ENCODE peak calls at places on chromosomes 6 and 20, in nine cellular contexts. U is HAP-1, N is mucosa of descending colon, H is IMR-90, L is Karpas-422, D is PC-3, T is tibial artery, W is K562, M is MM.1S. O is an unnamed sample.

GRCh38 chr6:116139917-116140316 is 14.0 kb upstream of the COL10A1 start:
- DNase-seq in U (no peak), N (no peak), H (no peak), L (no peak), D (peak), T (no peak), W (no peak), M (no peak), O (no peak)

GRCh38 chr6:32318501-32318900 is 53.2 kb downstream of the TSBP1 start:
- DNase-seq in U (peak), N (no peak), H (no peak), L (no peak), D (no peak), T (no peak), W (no peak), M (no peak), O (no peak)

GRCh38 chr6:34513628-34514027 is 42.5 kb downstream of the SPDEF start:
- DNase-seq in U (peak), N (no peak), H (no peak), L (no peak), D (no peak), T (no peak), W (peak), M (no peak), O (no peak)

GRCh38 chr6:150894935-150895686 is 29.6 kb downstream of the MTHFD1L start:
- DNase-seq in U (peak), N (no peak), H (peak), L (no peak), D (peak), T (no peak), W (peak), M (peak), O (peak)

GRCh38 chr6:15907914-15908518 is 220.9 kb upstream of the MYLIP start:
- DNase-seq in U (no peak), N (no peak), H (no peak), L (no peak), D (peak), T (no peak), W (peak), M (no peak), O (no peak)

GRCh38 chr6:150492507-150492906 is 107.2 kb upstream of the PLEKHG1 start:
- DNase-seq in U (peak), N (no peak), H (no peak), L (peak), D (peak), T (no peak), W (peak), M (no peak), O (no peak)

GRCh38 chr6:98824163-98824906 is 10.0 kb upstream of the POU3F2 start:
- DNase-seq in U (peak), N (no peak), H (no peak), L (no peak), D (no peak), T (no peak), W (no peak), M (no peak), O (peak)

GRCh38 chr6:130076512-130076911 is 58.1 kb downstream of the L3MBTL3 start:
- DNase-seq in U (no peak), N (no peak), H (peak), L (peak), D (peak), T (no peak), W (no peak), M (no peak), O (no peak)

GRCh38 chr20:49579874-49580817 is 12.2 kb upstream of the PTGIS start:
- DNase-seq in U (no peak), N (no peak), H (peak), L (no peak), D (peak), T (peak), W (no peak), M (no peak), O (no peak)

GRCh38 chr6:3831741-3832530 is 17.2 kb upstream of the FAM50B start:
- DNase-seq in U (no peak), N (no peak), H (no peak), L (no peak), D (no peak), T (no peak), W (no peak), M (no peak), O (no peak)

GRCh38 chr6:73263570-73263909 is 544 bp upstream of the KHDC1 start:
- DNase-seq in U (no peak), N (no peak), H (no peak), L (peak), D (no peak), T (no peak), W (no peak), M (no peak), O (no peak)

GRCh38 chr20:3374296-3374695 is 33.2 kb downstream of the DNAAF9 start:
- DNase-seq in U (no peak), N (no peak), H (no peak), L (no peak), D (no peak), T (no peak), W (no peak), M (no peak), O (no peak)

GRCh38 chr6:83735461-83735860 is 26.6 kb upstream of the SNAP91 start:
- DNase-seq in U (no peak), N (no peak), H (no peak), L (no peak), D (no peak), T (no peak), W (no peak), M (no peak), O (no peak)

GRCh38 chr6:134002821-134003220 is 49.6 kb downstream of the SLC2A12 start:
- DNase-seq in U (no peak), N (no peak), H (peak), L (no peak), D (no peak), T (no peak), W (no peak), M (peak), O (no peak)

GRCh38 chr6:170025341-170026271 is 265.3 kb downstream of the DLL1 start:
- DNase-seq in U (no peak), N (no peak), H (no peak), L (no peak), D (no peak), T (no peak), W (no peak), M (no peak), O (no peak)

GRCh38 chr6:12065321-12066140 is 53.4 kb downstream of the HIVEP1 start:
- DNase-seq in U (no peak), N (no peak), H (no peak), L (peak), D (no peak), T (no peak), W (no peak), M (no peak), O (no peak)

GRCh38 chr6:39426057-39426592 is 103.6 kb upstream of the KCNK16 start:
- DNase-seq in U (peak), N (no peak), H (peak), L (no peak), D (peak), T (no peak), W (no peak), M (no peak), O (no peak)

GRCh38 chr20:23358563-23358906 is 3.4 kb upstream of the GZF1 start:
- DNase-seq in U (no peak), N (no peak), H (no peak), L (no peak), D (no peak), T (no peak), W (no peak), M (no peak), O (no peak)

GRCh38 chr6:34912715-34913464 is 23.8 kb downstream of the ANKS1A start:
- DNase-seq in U (no peak), N (no peak), H (peak), L (no peak), D (peak), T (no peak), W (no peak), M (peak), O (peak)

GRCh38 chr6:15987569-15987968 is 141.3 kb upstream of the MYLIP start:
- DNase-seq in U (peak), N (no peak), H (peak), L (no peak), D (peak), T (no peak), W (peak), M (no peak), O (no peak)

GRCh38 chr6:147787407-147787806 is 278.9 kb downstream of the SAMD5 start:
- DNase-seq in U (no peak), N (no peak), H (no peak), L (no peak), D (peak), T (no peak), W (no peak), M (no peak), O (no peak)

GRCh38 chr20:42308980-42309524 is 690.9 kb upstream of the CHD6 start:
- DNase-seq in U (no peak), N (no peak), H (no peak), L (peak), D (no peak), T (no peak), W (no peak), M (no peak), O (no peak)

GRCh38 chr6:163391983-163392382 is 22.5 kb upstream of the QKI start:
- DNase-seq in U (no peak), N (no peak), H (no peak), L (no peak), D (peak), T (no peak), W (no peak), M (no peak), O (no peak)

GRCh38 chr20:12640255-12640654 is 368.5 kb upstream of the SPTLC3 start:
- DNase-seq in U (no peak), N (no peak), H (no peak), L (no peak), D (no peak), T (no peak), W (no peak), M (no peak), O (no peak)

GRCh38 chr6:30091577-30092381 is 16.2 kb upstream of the RNF39 start:
- DNase-seq in U (no peak), N (peak), H (peak), L (no peak), D (peak), T (no peak), W (no peak), M (no peak), O (no peak)

GRCh38 chr6:54285595-54285994 is 22.6 kb upstream of the TINAG start:
- DNase-seq in U (no peak), N (no peak), H (no peak), L (no peak), D (no peak), T (no peak), W (no peak), M (no peak), O (no peak)

GRCh38 chr6:139944976-139945375 is 570.5 kb upstream of the CITED2 start:
- DNase-seq in U (no peak), N (no peak), H (no peak), L (no peak), D (peak), T (no peak), W (no peak), M (no peak), O (no peak)

GRCh38 chr6:139941826-139942225 is 567.4 kb upstream of the CITED2 start:
- DNase-seq in U (no peak), N (no peak), H (no peak), L (no peak), D (no peak), T (no peak), W (no peak), M (no peak), O (no peak)

GRCh38 chr6:139942333-139942732 is 567.9 kb upstream of the CITED2 start:
- DNase-seq in U (no peak), N (no peak), H (no peak), L (no peak), D (no peak), T (no peak), W (no peak), M (no peak), O (no peak)

GRCh38 chr6:139944131-139944530 is 569.7 kb upstream of the CITED2 start:
- DNase-seq in U (no peak), N (no peak), H (no peak), L (no peak), D (no peak), T (no peak), W (no peak), M (no peak), O (no peak)

DNA sequence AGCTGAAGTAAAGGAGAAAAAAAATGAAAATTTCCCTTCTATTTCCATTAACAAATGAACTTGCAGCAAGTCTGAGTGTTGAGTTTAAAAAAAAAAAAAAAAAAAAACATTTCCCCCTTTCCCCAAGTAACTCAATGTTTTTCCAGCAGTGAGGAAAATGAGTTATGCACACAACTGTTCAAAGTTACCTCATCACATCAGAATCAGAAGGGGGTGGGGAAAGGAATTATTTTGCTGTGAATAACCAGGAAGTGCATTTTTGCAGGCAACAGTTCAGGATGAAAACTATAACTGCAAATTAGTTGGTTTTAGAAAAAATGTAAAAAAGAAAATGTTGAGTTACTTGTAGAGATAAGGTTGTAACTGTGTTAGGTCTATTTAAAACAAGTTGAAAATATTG is 568.9 kb upstream of the CITED2 start:
- DNase-seq in U (no peak), N (no peak), H (peak), L (no peak), D (peak), T (no peak), W (no peak), M (no peak), O (no peak)
- H3K4me3 ChIP-seq in U (no peak), N (no peak), H (no peak), L (no peak), D (no peak), T (no peak), W (no peak), M (no peak), O (no peak)

GRCh38 chr6:124002377-124003081 is 198.9 kb downstream of the NKAIN2 start:
- DNase-seq in U (no peak), N (no peak), H (no peak), L (no peak), D (no peak), T (no peak), W (no peak), M (peak), O (no peak)
- H3K4me3 ChIP-seq in U (no peak), N (no peak), H (no peak), L (no peak), D (no peak), T (no peak), W (no peak), M (no peak), O (no peak)

DNA sequence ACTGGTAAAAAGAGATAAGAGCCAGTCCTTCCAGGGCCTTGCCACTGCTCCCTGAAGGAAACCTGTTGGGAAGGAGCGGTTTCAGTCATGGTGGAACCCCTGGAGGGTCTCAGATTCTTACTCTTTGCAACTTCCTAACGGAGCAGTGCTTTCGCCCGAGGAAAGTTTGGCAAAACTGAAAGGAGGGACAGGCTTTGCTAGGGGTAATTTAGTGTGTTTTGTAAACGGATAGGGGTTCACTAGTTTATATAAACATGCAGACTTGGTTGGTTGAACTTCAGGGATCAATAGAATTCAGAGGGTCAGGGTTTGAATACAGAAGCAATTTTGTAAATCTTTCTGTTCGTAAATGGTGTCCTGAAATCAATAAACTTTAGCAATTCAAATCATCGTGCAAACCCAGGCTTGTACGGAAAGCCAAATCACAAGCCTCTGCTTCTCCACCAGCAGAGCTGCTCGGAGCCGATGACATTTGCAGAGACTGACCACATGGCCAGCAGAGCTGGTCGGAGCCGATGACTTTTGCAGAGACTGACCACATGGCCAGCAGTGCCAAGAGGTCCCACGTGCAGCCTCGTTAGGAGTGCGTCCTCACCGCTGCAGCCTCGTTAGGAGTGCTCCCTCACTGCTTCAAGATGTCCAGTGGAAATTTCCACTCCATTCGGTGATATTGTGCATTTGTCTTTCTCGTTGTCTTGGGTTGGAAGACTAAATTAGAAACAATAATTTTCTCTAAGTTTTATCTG is 28.4 kb downstream of the SMOC2 start:
- DNase-seq in U (no peak), N (no peak), H (no peak), L (no peak), D (no peak), T (no peak), W (no peak), M (no peak), O (no peak)
- H3K4me3 ChIP-seq in U (no peak), N (no peak), H (no peak), L (no peak), D (no peak), T (no peak), W (no peak), M (no peak), O (no peak)

GRCh38 chr6:143399176-143399575 is 51.3 kb downstream of the ADAT2 start:
- DNase-seq in U (no peak), N (no peak), H (no peak), L (no peak), D (no peak), T (no peak), W (no peak), M (no peak), O (no peak)

GRCh38 chr6:143397229-143398222 is 53.0 kb downstream of the ADAT2 start:
- DNase-seq in U (peak), N (peak), H (peak), L (no peak), D (peak), T (peak), W (no peak), M (no peak), O (peak)

GRCh38 chr6:143394351-143394750 is 56.1 kb downstream of the ADAT2 start:
- DNase-seq in U (no peak), N (no peak), H (no peak), L (no peak), D (no peak), T (no peak), W (no peak), M (no peak), O (no peak)

GRCh38 chr6:143395699-143396098 is 54.8 kb downstream of the ADAT2 start:
- DNase-seq in U (no peak), N (no peak), H (no peak), L (no peak), D (no peak), T (no peak), W (no peak), M (no peak), O (no peak)

GRCh38 chr6:143396497-143397228 is 53.8 kb downstream of the ADAT2 start:
- DNase-seq in U (no peak), N (no peak), H (no peak), L (no peak), D (peak), T (no peak), W (no peak), M (no peak), O (no peak)
- H3K4me3 ChIP-seq in U (no peak), N (no peak), H (no peak), L (no peak), D (peak), T (no peak), W (no peak), M (no peak), O (no peak)

GRCh38 chr6:40585661-40586269 is 1.4 kb downstream of the LRFN2 start:
- DNase-seq in U (no peak), N (no peak), H (no peak), L (no peak), D (no peak), T (no peak), W (no peak), M (no peak), O (no peak)
- H3K4me3 ChIP-seq in U (no peak), N (no peak), H (no peak), L (no peak), D (no peak), T (no peak), W (no peak), M (no peak), O (no peak)

GRCh38 chr6:166167801-166168615 is at the start of gene TBXT:
- DNase-seq in U (no peak), N (no peak), H (no peak), L (peak), D (no peak), T (no peak), W (no peak), M (no peak), O (no peak)
- H3K4me3 ChIP-seq in U (no peak), N (no peak), H (no peak), L (peak), D (no peak), T (peak), W (no peak), M (no peak), O (no peak)

GRCh38 chr20:59908855-59909254 is 24.6 kb downstream of the SYCP2 start:
- DNase-seq in U (no peak), N (no peak), H (no peak), L (no peak), D (peak), T (no peak), W (no peak), M (no peak), O (no peak)
- H3K4me3 ChIP-seq in U (no peak), N (no peak), H (no peak), L (no peak), D (no peak), T (no peak), W (no peak), M (no peak), O (no peak)

DNA sequence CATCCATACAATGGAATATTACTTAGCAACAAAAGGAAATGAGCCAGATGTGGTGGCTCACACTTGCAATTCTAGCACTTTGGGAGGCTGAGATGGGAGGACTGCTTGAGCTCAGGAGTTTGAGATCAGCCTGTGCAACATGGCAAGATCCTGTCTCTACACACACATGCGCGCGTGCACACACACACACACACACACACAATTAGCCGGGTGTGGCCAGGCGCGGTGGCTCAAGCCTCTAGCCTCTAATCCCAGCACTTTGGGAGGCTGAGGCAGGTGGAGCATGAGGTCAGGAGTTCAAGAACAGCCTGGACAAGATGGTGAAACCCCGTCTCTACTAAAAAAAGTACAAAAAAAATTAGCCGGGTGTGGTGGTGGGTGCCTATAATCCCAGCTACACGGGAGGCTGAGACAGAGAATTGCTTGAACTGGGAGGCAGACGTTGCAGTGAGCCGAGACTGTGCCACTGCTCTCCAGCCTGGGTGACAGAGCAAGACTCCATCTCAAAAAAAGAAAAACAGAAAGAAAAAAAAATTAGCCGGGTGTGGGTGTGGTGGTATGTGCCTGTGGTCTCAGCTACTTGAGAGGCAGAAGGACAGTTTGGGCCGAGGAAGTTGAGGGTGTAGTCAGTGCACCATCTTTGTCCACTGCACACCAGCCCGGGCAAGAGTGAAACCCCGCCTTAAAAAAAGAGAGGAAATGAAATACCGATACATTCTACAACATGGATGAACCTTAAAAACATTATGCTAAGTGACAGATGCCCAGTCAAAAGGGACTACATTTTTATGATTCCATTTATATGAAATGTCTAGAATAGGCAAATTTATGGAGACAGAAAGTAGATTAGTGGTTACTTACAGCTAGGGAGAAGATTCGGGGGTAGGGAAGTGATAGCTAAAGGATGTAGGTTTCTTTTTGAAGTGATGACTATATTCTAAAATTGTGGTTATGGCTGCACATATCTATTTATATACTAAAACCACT is 52.5 kb downstream of the RBL1 start:
- DNase-seq in U (no peak), N (no peak), H (no peak), L (peak), D (no peak), T (no peak), W (no peak), M (peak), O (peak)
- H3K4me3 ChIP-seq in U (no peak), N (no peak), H (no peak), L (peak), D (no peak), T (no peak), W (no peak), M (no peak), O (no peak)